ENCODE peak calls at places on chromosome 11, in six cellular contexts. One of them, this sample, is unnamed. For H3K9me3, the result is how much of the 10 kb centered on the place peaks cover.

GRCh38 chr11:107623183-107623582 is 32.2 kb downstream of the ELMOD1 start:
- DNase-seq in IMR-90: no peak
- DNase-seq in A549: no peak
- DNase-seq in stomach: no peak
- DNase-seq in body of pancreas: no peak
- DNase-seq in transverse colon: no peak
- DNase-seq in this sample: no peak

GRCh38 chr11:93730108-93731107 is 10.9 kb downstream of the TAF1D start:
- DNase-seq in IMR-90: no peak
- DNase-seq in A549: no peak
- DNase-seq in stomach: no peak
- DNase-seq in body of pancreas: no peak
- DNase-seq in transverse colon: no peak
- DNase-seq in this sample: no peak

GRCh38 chr11:29321293-29322132 is 695.3 kb downstream of the KCNA4 start:
- DNase-seq in IMR-90: peak
- DNase-seq in A549: no peak
- DNase-seq in stomach: no peak
- DNase-seq in body of pancreas: no peak
- DNase-seq in transverse colon: no peak
- DNase-seq in this sample: no peak

GRCh38 chr11:120704256-120704750 is 192.8 kb downstream of the GRIK4 start:
- DNase-seq in IMR-90: no peak
- DNase-seq in A549: no peak
- DNase-seq in stomach: no peak
- DNase-seq in body of pancreas: no peak
- DNase-seq in transverse colon: no peak
- DNase-seq in this sample: no peak

GRCh38 chr11:1194231-1194976 is 28.5 kb upstream of the MUC5B start:
- DNase-seq in IMR-90: no peak
- DNase-seq in A549: no peak
- DNase-seq in stomach: peak
- DNase-seq in body of pancreas: peak
- DNase-seq in transverse colon: peak
- DNase-seq in this sample: no peak

GRCh38 chr11:10397226-10397987 is 57.7 kb upstream of the AMPD3 start:
- DNase-seq in IMR-90: peak
- DNase-seq in A549: no peak
- DNase-seq in stomach: no peak
- DNase-seq in body of pancreas: no peak
- DNase-seq in transverse colon: no peak
- DNase-seq in this sample: no peak

GRCh38 chr11:22466809-22467208 is 128.6 kb downstream of the SLC17A6 start:
- DNase-seq in IMR-90: peak
- DNase-seq in A549: no peak
- DNase-seq in stomach: no peak
- DNase-seq in body of pancreas: no peak
- DNase-seq in transverse colon: no peak
- DNase-seq in this sample: no peak

GRCh38 chr11:6196396-6196795 is 2.6 kb upstream of the OR52W1 start:
- DNase-seq in IMR-90: no peak
- DNase-seq in A549: no peak
- DNase-seq in stomach: no peak
- DNase-seq in body of pancreas: no peak
- DNase-seq in transverse colon: no peak
- DNase-seq in this sample: no peak

GRCh38 chr11:1401656-1402221 is 12.0 kb downstream of the BRSK2 start:
- DNase-seq in IMR-90: peak
- DNase-seq in A549: no peak
- DNase-seq in stomach: peak
- DNase-seq in body of pancreas: peak
- DNase-seq in transverse colon: peak
- DNase-seq in this sample: no peak

GRCh38 chr11:34493468-34493867 is 20.1 kb downstream of the ELF5 start:
- DNase-seq in IMR-90: no peak
- DNase-seq in A549: no peak
- DNase-seq in stomach: no peak
- DNase-seq in body of pancreas: no peak
- DNase-seq in transverse colon: no peak
- DNase-seq in this sample: no peak

GRCh38 chr11:13551834-13552233 is 56.0 kb upstream of the PTH start:
- DNase-seq in IMR-90: no peak
- DNase-seq in A549: no peak
- DNase-seq in stomach: no peak
- DNase-seq in body of pancreas: no peak
- DNase-seq in transverse colon: no peak
- DNase-seq in this sample: no peak

GRCh38 chr11:27904358-27905055 is 203.4 kb downstream of the KIF18A start:
- DNase-seq in IMR-90: peak
- DNase-seq in A549: no peak
- DNase-seq in stomach: no peak
- DNase-seq in body of pancreas: no peak
- DNase-seq in transverse colon: no peak
- DNase-seq in this sample: no peak

GRCh38 chr11:72782081-72782920 is 11.5 kb downstream of the STARD10 start:
- DNase-seq in IMR-90: no peak
- DNase-seq in A549: no peak
- DNase-seq in stomach: peak
- DNase-seq in body of pancreas: peak
- DNase-seq in transverse colon: peak
- DNase-seq in this sample: no peak

GRCh38 chr11:93614111-93614784 is 47.2 kb upstream of the CEP295 start:
- DNase-seq in IMR-90: no peak
- DNase-seq in A549: peak
- DNase-seq in stomach: no peak
- DNase-seq in body of pancreas: no peak
- DNase-seq in transverse colon: no peak
- DNase-seq in this sample: no peak

GRCh38 chr11:119155733-119156492 is 7.1 kb downstream of the ABCG4 start:
- DNase-seq in IMR-90: no peak
- DNase-seq in A549: peak
- DNase-seq in stomach: no peak
- DNase-seq in body of pancreas: no peak
- DNase-seq in transverse colon: peak
- DNase-seq in this sample: no peak

GRCh38 chr11:44043157-44043556 is 4.6 kb upstream of the ACCSL start:
- DNase-seq in IMR-90: no peak
- DNase-seq in A549: no peak
- DNase-seq in stomach: no peak
- DNase-seq in body of pancreas: no peak
- DNase-seq in transverse colon: no peak
- DNase-seq in this sample: no peak

GRCh38 chr11:9568854-9569587 is 4.4 kb upstream of the WEE1 start:
- DNase-seq in IMR-90: peak
- DNase-seq in A549: peak
- DNase-seq in stomach: peak
- DNase-seq in body of pancreas: peak
- DNase-seq in transverse colon: peak
- DNase-seq in this sample: no peak

GRCh38 chr11:74749127-74749964 is 697 bp downstream of the RNF169 start:
- DNase-seq in IMR-90: peak
- DNase-seq in A549: peak
- DNase-seq in stomach: peak
- DNase-seq in body of pancreas: peak
- DNase-seq in transverse colon: peak
- DNase-seq in this sample: no peak

GRCh38 chr11:82763167-82763566 is 29.5 kb upstream of the FAM181B start:
- DNase-seq in IMR-90: no peak
- DNase-seq in A549: no peak
- DNase-seq in stomach: no peak
- DNase-seq in body of pancreas: no peak
- DNase-seq in transverse colon: no peak
- DNase-seq in this sample: no peak

GRCh38 chr11:61337706-61338268 is 4.8 kb downstream of the TKFC start:
- DNase-seq in IMR-90: no peak
- DNase-seq in A549: no peak
- DNase-seq in stomach: no peak
- DNase-seq in body of pancreas: no peak
- DNase-seq in transverse colon: no peak
- DNase-seq in this sample: no peak

GRCh38 chr11:103358251-103358650 is 249.0 kb downstream of the DYNC2H1 start:
- DNase-seq in IMR-90: peak
- DNase-seq in A549: no peak
- DNase-seq in stomach: no peak
- DNase-seq in body of pancreas: no peak
- DNase-seq in transverse colon: no peak
- DNase-seq in this sample: no peak

GRCh38 chr11:117696489-117696888 is 100.5 kb downstream of the DSCAML1 start:
- DNase-seq in IMR-90: no peak
- DNase-seq in A549: no peak
- DNase-seq in stomach: no peak
- DNase-seq in body of pancreas: no peak
- DNase-seq in transverse colon: no peak
- DNase-seq in this sample: no peak

GRCh38 chr11:34940026-34940677 is 23.7 kb downstream of the PDHX start:
- DNase-seq in IMR-90: peak
- DNase-seq in A549: no peak
- DNase-seq in stomach: no peak
- DNase-seq in body of pancreas: no peak
- DNase-seq in transverse colon: no peak
- DNase-seq in this sample: no peak

GRCh38 chr11:110655967-110656366 is 56.3 kb downstream of the ARHGAP20 start:
- DNase-seq in IMR-90: no peak
- DNase-seq in A549: no peak
- DNase-seq in stomach: no peak
- DNase-seq in body of pancreas: no peak
- DNase-seq in transverse colon: no peak
- DNase-seq in this sample: no peak

GRCh38 chr11:116885951-116886629 is 48.7 kb upstream of the APOA1 start:
- DNase-seq in IMR-90: peak
- DNase-seq in A549: no peak
- DNase-seq in stomach: no peak
- DNase-seq in body of pancreas: no peak
- DNase-seq in transverse colon: no peak
- DNase-seq in this sample: no peak

GRCh38 chr11:120854988-120855387 is 168.9 kb upstream of the TBCEL start:
- DNase-seq in IMR-90: no peak
- DNase-seq in A549: no peak
- DNase-seq in stomach: no peak
- DNase-seq in body of pancreas: no peak
- DNase-seq in transverse colon: no peak
- DNase-seq in this sample: no peak

GRCh38 chr11:110147965-110148709 is 54.9 kb downstream of the ZC3H12C start:
- DNase-seq in IMR-90: peak
- DNase-seq in A549: peak
- DNase-seq in stomach: no peak
- DNase-seq in body of pancreas: no peak
- DNase-seq in transverse colon: no peak
- DNase-seq in this sample: no peak

DNA sequence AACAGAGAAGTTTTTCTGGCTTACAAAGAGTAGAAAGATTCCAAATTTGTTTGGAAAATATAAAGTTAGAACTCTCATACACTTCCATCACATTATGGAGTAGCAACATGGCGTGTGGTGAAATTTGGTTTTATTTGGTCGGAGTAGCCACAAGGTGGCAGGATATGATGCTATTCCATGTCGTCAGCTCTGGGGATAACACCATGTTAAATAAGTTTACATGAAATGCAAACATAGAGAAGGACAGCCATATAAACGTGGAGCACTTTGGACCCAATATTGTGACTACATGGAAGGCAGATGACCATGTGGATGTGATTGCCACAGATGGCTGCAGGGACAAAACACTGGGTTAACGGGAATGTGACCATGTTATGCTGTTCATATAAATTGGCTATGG is 21.1 kb downstream of the OR5M11 start:
- DNase-seq in IMR-90: no peak
- DNase-seq in A549: peak
- DNase-seq in stomach: no peak
- DNase-seq in body of pancreas: no peak
- DNase-seq in transverse colon: peak
- DNase-seq in this sample: no peak
- TF ChIP-seq CTCF in IMR-90: no peak
- TF ChIP-seq CTCF in A549: peak
- TF ChIP-seq CTCF in stomach: no peak
- TF ChIP-seq CTCF in body of pancreas: no peak
- TF ChIP-seq CTCF in transverse colon: peak
- TF ChIP-seq CTCF in this sample: no peak

GRCh38 chr11:36405585-36406367 is 104.3 kb downstream of the TRAF6 start:
- DNase-seq in IMR-90: no peak
- DNase-seq in A549: no peak
- DNase-seq in stomach: no peak
- DNase-seq in body of pancreas: no peak
- DNase-seq in transverse colon: no peak
- DNase-seq in this sample: no peak

GRCh38 chr11:36411202-36411640 is 98.9 kb downstream of the TRAF6 start:
- DNase-seq in IMR-90: no peak
- DNase-seq in A549: no peak
- DNase-seq in stomach: peak
- DNase-seq in body of pancreas: no peak
- DNase-seq in transverse colon: peak
- DNase-seq in this sample: no peak

GRCh38 chr11:36408476-36409136 is 101.5 kb downstream of the TRAF6 start:
- DNase-seq in IMR-90: no peak
- DNase-seq in A549: no peak
- DNase-seq in stomach: no peak
- DNase-seq in body of pancreas: no peak
- DNase-seq in transverse colon: no peak
- DNase-seq in this sample: no peak

GRCh38 chr11:36407360-36407759 is 102.7 kb downstream of the TRAF6 start:
- DNase-seq in IMR-90: no peak
- DNase-seq in A549: no peak
- DNase-seq in stomach: no peak
- DNase-seq in body of pancreas: no peak
- DNase-seq in transverse colon: no peak
- DNase-seq in this sample: no peak

GRCh38 chr11:36409152-36409713 is 100.8 kb downstream of the TRAF6 start:
- DNase-seq in IMR-90: peak
- DNase-seq in A549: no peak
- DNase-seq in stomach: no peak
- DNase-seq in body of pancreas: no peak
- DNase-seq in transverse colon: no peak
- DNase-seq in this sample: no peak
- TF ChIP-seq POLR2A in IMR-90: no peak
- TF ChIP-seq POLR2A in A549: no peak
- TF ChIP-seq POLR2A in stomach: no peak
- TF ChIP-seq POLR2A in body of pancreas: no peak
- TF ChIP-seq POLR2A in transverse colon: no peak
- TF ChIP-seq POLR2A in this sample: no peak

DNA sequence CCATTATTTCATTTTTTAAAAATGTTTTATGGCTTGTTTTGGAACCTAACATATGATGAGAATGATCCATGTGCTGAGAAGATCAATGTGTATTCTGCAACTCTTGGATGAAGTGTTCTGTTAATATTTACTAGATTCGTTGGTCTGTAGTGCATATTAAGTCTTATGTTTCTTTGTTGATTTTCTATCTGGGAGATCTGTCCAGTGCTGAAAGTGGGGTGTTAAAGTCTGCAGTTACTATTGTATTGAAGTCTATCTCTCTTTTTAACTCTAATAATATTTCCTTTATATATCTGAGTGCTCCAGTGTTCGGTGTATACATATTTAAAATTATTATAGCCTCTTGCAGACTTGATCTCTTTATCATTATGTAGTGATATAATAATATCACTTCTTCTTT is 11.9 kb downstream of the PATE3 start:
- DNase-seq in IMR-90: no peak
- DNase-seq in A549: no peak
- DNase-seq in stomach: no peak
- DNase-seq in body of pancreas: no peak
- DNase-seq in transverse colon: no peak
- DNase-seq in this sample: no peak
- H3K9me3 ChIP-seq in IMR-90: under half
- H3K9me3 ChIP-seq in A549: under half
- H3K9me3 ChIP-seq in stomach: under half
- H3K9me3 ChIP-seq in body of pancreas: under half
- H3K9me3 ChIP-seq in transverse colon: under half
- H3K9me3 ChIP-seq in this sample: under half

GRCh38 chr11:63132985-63133775 is 10.8 kb downstream of the SLC22A24 start:
- DNase-seq in IMR-90: no peak
- DNase-seq in A549: no peak
- DNase-seq in stomach: no peak
- DNase-seq in body of pancreas: peak
- DNase-seq in transverse colon: no peak
- DNase-seq in this sample: no peak
- TF ChIP-seq CTCF in IMR-90: no peak
- TF ChIP-seq CTCF in A549: no peak
- TF ChIP-seq CTCF in stomach: no peak
- TF ChIP-seq CTCF in body of pancreas: no peak
- TF ChIP-seq CTCF in transverse colon: no peak
- TF ChIP-seq CTCF in this sample: no peak